ENCODE peak calls at places on chromosomes 13 and 19, in four cellular contexts. Z is IMR-90, G is H9, N is H1. H is an unnamed sample.

GRCh38 chr19:47891923-47892666 is 6.0 kb upstream of the SULT2A1 start:
- DNase-seq in Z (no peak), N (no peak), G (peak; percentile 79), H (peak; percentile 88)

GRCh38 chr19:48445256-48445605 is 552 bp upstream of the GRWD1 start:
- DNase-seq in Z (peak; percentile 94), N (peak; percentile 53), G (peak; percentile 62), H (peak; percentile 79)

GRCh38 chr13:19838726-19839342 is 24.6 kb downstream of the ZMYM5 start:
- DNase-seq in Z (peak; percentile 82), N (no peak), G (no peak), H (no peak)

GRCh38 chr19:49017666-49018351 is 918 bp upstream of the LHB start:
- DNase-seq in G (peak; percentile 75), N (peak; percentile 78), Z (peak; percentile 45), H (peak; percentile 73)

GRCh38 chr19:18203408-18203862 is 407 bp downstream of the RAB3A start:
- DNase-seq in N (no peak), Z (no peak), G (no peak), H (no peak)

GRCh38 chr13:95524270-95524901 is 28.1 kb upstream of the CLDN10 start:
- DNase-seq in N (no peak), G (no peak), Z (no peak), H (no peak)

GRCh38 chr19:11560404-11560988 is 1.5 kb upstream of the ELOF1 start:
- DNase-seq in N (peak; percentile 65), Z (peak; percentile 84), G (peak; percentile 78), H (peak; percentile 89)

GRCh38 chr19:34504273-34504808 is 22.8 kb downstream of the WTIP start:
- DNase-seq in N (no peak), Z (no peak), G (no peak), H (no peak)

GRCh38 chr19:7561229-7561806 is 25.8 kb downstream of the PNPLA6 start:
- DNase-seq in N (no peak), G (no peak), Z (no peak), H (no peak)

GRCh38 chr19:11269408-11269807 is 7.1 kb upstream of the DOCK6 start:
- DNase-seq in G (no peak), N (no peak), Z (peak; percentile 56), H (no peak)

GRCh38 chr13:97182065-97182890 is 39.9 kb upstream of the MBNL2 start:
- DNase-seq in G (no peak), N (no peak), Z (no peak), H (no peak)

GRCh38 chr13:101575591-101575990 is 123.1 kb downstream of the ITGBL1 start:
- DNase-seq in Z (no peak), N (no peak), G (no peak), H (no peak)

GRCh38 chr19:43739419-43739818 is 15.3 kb downstream of the SMG9 start:
- DNase-seq in G (no peak), N (no peak), Z (no peak), H (no peak)

GRCh38 chr19:12194827-12195500 is 32.1 kb downstream of the ZNF136 start:
- DNase-seq in G (no peak), Z (peak; percentile 6), N (no peak), H (peak; percentile 92)

GRCh38 chr19:40589723-40590429 is 11.3 kb upstream of the LTBP4 start:
- DNase-seq in Z (no peak), N (no peak), G (no peak), H (no peak)

GRCh38 chr19:40588110-40588854 is 11.6 kb downstream of the SHKBP1 start:
- DNase-seq in N (no peak), G (peak; percentile 25), Z (no peak), H (no peak)

GRCh38 chr19:40590464-40591265 is 10.5 kb upstream of the LTBP4 start:
- DNase-seq in G (no peak), N (no peak), Z (no peak), H (no peak)

GRCh38 chr19:40586611-40587010 is 9.9 kb downstream of the SHKBP1 start:
- DNase-seq in N (no peak), Z (no peak), G (peak; percentile 11), H (no peak)

GRCh38 chr19:40588926-40589569 is 12.1 kb upstream of the LTBP4 start:
- DNase-seq in G (peak; percentile 15), N (no peak), Z (no peak), H (no peak)
- H4K5ac ChIP-seq in G (no peak overlapping the region), N (no peak overlapping the region), Z (no peak overlapping the region), H (no peak overlapping the region)

GRCh38 chr19:3469638-3470499 is 10.5 kb downstream of the SMIM24 start:
- DNase-seq in N (no peak), Z (no peak), G (no peak), H (no peak)

GRCh38 chr19:3470500-3471128 is 9.7 kb downstream of the SMIM24 start:
- DNase-seq in N (no peak), G (no peak), Z (no peak), H (no peak)

GRCh38 chr19:3474015-3474414 is 6.3 kb downstream of the SMIM24 start:
- DNase-seq in G (no peak), N (no peak), Z (no peak), H (no peak)

GRCh38 chr19:3474614-3475013 is 5.7 kb downstream of the SMIM24 start:
- DNase-seq in Z (no peak), G (no peak), N (no peak), H (no peak)

GRCh38 chr19:3471954-3472655 is 8.2 kb downstream of the SMIM24 start:
- DNase-seq in N (peak; percentile 86), Z (no peak), G (no peak), H (no peak)
- H4K8ac ChIP-seq in N (no peak overlapping the region), Z (no peak overlapping the region), G (no peak overlapping the region), H (no peak overlapping the region)

GRCh38 chr19:1457892-1458291 is 8.0 kb downstream of the APC2 start:
- DNase-seq in Z (no peak), N (no peak), G (no peak), H (no peak)
- H2BK120ac ChIP-seq in Z (no peak overlapping the region), N (no peak overlapping the region), G (no peak overlapping the region), H (no peak overlapping the region)

GRCh38 chr13:114130708-114131580 is 1.5 kb downstream of the RASA3 start:
- DNase-seq in N (no peak), G (peak; percentile 55), Z (peak; percentile 91), H (peak; percentile 90)

GRCh38 chr13:114129649-114130062 is 2.8 kb downstream of the RASA3 start:
- DNase-seq in G (no peak), Z (no peak), N (no peak), H (no peak)

GRCh38 chr13:114128624-114129522 is 3.5 kb downstream of the RASA3 start:
- DNase-seq in G (no peak), Z (peak; percentile 95), N (no peak), H (no peak)

GRCh38 chr13:114131581-114132418 is 623 bp downstream of the RASA3 start:
- DNase-seq in N (no peak), G (no peak), Z (no peak), H (peak; percentile 35)

GRCh38 chr13:114130131-114130707 is 2.2 kb downstream of the RASA3 start:
- DNase-seq in G (no peak), N (no peak), Z (no peak), H (no peak)
- H4K5ac ChIP-seq in G (no peak overlapping the region), N (no peak overlapping the region), Z (peak overlapping the region; percentile 38), H (no peak overlapping the region)

DNA sequence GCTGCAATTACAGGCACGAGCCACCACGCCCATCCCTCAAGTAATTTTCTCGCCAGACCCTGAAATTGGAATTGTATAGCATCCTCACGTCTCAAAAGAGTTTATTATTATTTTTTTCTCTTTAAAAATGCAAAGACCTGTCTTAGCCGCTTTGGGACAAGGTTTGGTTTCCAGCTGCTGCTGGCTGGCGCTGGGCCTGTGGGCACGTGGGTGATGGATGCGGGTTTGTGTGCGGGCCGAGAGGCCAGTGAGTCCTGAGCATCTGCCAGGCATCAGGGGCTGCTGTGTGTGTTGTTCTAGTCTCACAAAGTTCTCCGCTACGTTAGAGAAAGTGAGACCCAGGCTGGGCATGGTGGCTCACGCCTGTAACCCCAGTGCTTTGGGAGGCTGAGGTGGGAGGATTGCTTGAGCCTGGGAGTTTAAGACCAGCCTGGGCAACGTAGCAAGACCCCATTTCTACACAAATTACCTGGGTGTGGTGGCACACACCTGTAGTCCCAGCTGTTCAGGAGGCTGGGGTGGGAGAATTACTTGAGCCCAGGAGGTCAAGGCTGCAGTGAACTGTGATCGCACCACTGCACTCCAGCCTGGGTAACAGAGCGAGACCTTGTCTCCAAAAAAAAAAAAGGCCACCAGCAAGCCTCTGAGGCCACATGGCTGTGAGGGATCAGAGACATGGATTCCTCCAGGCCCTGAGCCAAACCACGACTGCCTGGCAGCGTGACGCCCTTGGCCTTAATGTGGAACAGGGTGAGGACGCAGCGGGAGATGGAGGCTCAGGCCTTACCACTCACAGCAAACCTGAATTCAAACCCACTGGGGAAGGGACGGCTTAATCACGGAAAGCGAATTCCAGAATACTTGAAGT is 4.7 kb upstream of the TMPRSS9 start:
- DNase-seq in N (no peak), Z (no peak), G (no peak), H (no peak)
- H4K8ac ChIP-seq in N (no peak overlapping the region), Z (no peak overlapping the region), G (no peak overlapping the region), H (no peak overlapping the region)

DNA sequence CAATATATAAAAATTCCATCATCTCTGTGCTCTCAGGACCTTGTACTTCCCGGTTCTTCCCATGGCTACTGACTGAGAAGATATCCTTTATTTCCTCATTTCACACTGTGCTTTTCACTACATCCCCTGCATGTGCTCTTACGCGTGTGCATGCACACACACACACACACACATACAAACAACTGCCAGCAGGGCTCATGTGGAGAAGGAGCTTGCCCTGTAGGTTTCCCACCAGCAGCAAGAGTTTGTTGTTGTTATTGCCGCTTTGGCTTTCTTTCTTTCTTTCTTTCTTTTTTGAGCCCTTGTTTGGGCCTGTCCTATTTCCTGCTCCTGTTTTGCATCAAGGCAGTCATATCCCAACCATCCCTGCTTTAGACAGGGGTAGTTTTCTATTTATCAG is 43.6 kb downstream of the TEX26 start:
- DNase-seq in G (no peak), Z (no peak), N (no peak), H (no peak)
- H2BK120ac ChIP-seq in G (no peak overlapping the region), Z (peak overlapping the region; percentile 94), N (no peak overlapping the region), H (no peak overlapping the region)